ENCODE peak calls at places on chromosome 18, in seven cellular contexts. One of them, this sample, is unnamed.

GRCh38 chr18:77177009-77177408 is 44.4 kb upstream of the MBP start:
- ATAC-seq in HepG2: no peak
- ATAC-seq in K562: no peak
- ATAC-seq in upper lobe of left lung: peak
- ATAC-seq in GM12878: no peak
- ATAC-seq in GM23338: no peak
- ATAC-seq in HCT116: no peak
- ATAC-seq in this sample: no peak

GRCh38 chr18:24629926-24630325 is 169.5 kb downstream of the HRH4 start:
- ATAC-seq in HepG2: no peak
- ATAC-seq in K562: no peak
- ATAC-seq in upper lobe of left lung: no peak
- ATAC-seq in GM12878: no peak
- ATAC-seq in GM23338: no peak
- ATAC-seq in HCT116: no peak
- ATAC-seq in this sample: no peak

GRCh38 chr18:62187543-62188378 is 706 bp downstream of the RELCH start:
- ATAC-seq in HepG2: peak
- ATAC-seq in K562: peak
- ATAC-seq in upper lobe of left lung: peak
- ATAC-seq in GM12878: peak
- ATAC-seq in GM23338: peak
- ATAC-seq in HCT116: peak
- ATAC-seq in this sample: no peak

GRCh38 chr18:77114564-77115391 is 17.8 kb downstream of the MBP start:
- ATAC-seq in HepG2: peak
- ATAC-seq in K562: no peak
- ATAC-seq in upper lobe of left lung: peak
- ATAC-seq in GM12878: peak
- ATAC-seq in GM23338: no peak
- ATAC-seq in HCT116: no peak
- ATAC-seq in this sample: peak

GRCh38 chr18:24054130-24054529 is 39.6 kb downstream of the TTC39C start:
- ATAC-seq in HepG2: no peak
- ATAC-seq in K562: no peak
- ATAC-seq in upper lobe of left lung: no peak
- ATAC-seq in GM12878: peak
- ATAC-seq in GM23338: no peak
- ATAC-seq in HCT116: no peak
- ATAC-seq in this sample: no peak

GRCh38 chr18:60372598-60372997 is at the start of gene MC4R:
- ATAC-seq in HepG2: no peak
- ATAC-seq in K562: no peak
- ATAC-seq in upper lobe of left lung: peak
- ATAC-seq in GM12878: no peak
- ATAC-seq in GM23338: peak
- ATAC-seq in HCT116: peak
- ATAC-seq in this sample: peak

GRCh38 chr18:56953444-56953843 is 193.4 kb upstream of the BOD1L2 start:
- ATAC-seq in HepG2: no peak
- ATAC-seq in K562: no peak
- ATAC-seq in upper lobe of left lung: no peak
- ATAC-seq in GM12878: no peak
- ATAC-seq in GM23338: no peak
- ATAC-seq in HCT116: no peak
- ATAC-seq in this sample: no peak

GRCh38 chr18:49915352-49915751 is 102.0 kb upstream of the ACAA2 start:
- ATAC-seq in HepG2: peak
- ATAC-seq in K562: no peak
- ATAC-seq in upper lobe of left lung: no peak
- ATAC-seq in GM12878: no peak
- ATAC-seq in GM23338: no peak
- ATAC-seq in HCT116: no peak
- ATAC-seq in this sample: no peak

GRCh38 chr18:44098551-44099098 is 582.1 kb upstream of the SETBP1 start:
- ATAC-seq in HepG2: peak
- ATAC-seq in K562: no peak
- ATAC-seq in upper lobe of left lung: peak
- ATAC-seq in GM12878: peak
- ATAC-seq in GM23338: peak
- ATAC-seq in HCT116: no peak
- ATAC-seq in this sample: no peak

GRCh38 chr18:13239557-13239956 is 21.0 kb downstream of the LDLRAD4 start:
- ATAC-seq in HepG2: peak
- ATAC-seq in K562: no peak
- ATAC-seq in upper lobe of left lung: no peak
- ATAC-seq in GM12878: no peak
- ATAC-seq in GM23338: peak
- ATAC-seq in HCT116: no peak
- ATAC-seq in this sample: no peak

GRCh38 chr18:3209859-3210569 is 9.8 kb downstream of the MYOM1 start:
- ATAC-seq in HepG2: no peak
- ATAC-seq in K562: no peak
- ATAC-seq in upper lobe of left lung: no peak
- ATAC-seq in GM12878: peak
- ATAC-seq in GM23338: no peak
- ATAC-seq in HCT116: no peak
- ATAC-seq in this sample: no peak

GRCh38 chr18:44823782-44824181 is 143.1 kb downstream of the SETBP1 start:
- ATAC-seq in HepG2: no peak
- ATAC-seq in K562: no peak
- ATAC-seq in upper lobe of left lung: no peak
- ATAC-seq in GM12878: peak
- ATAC-seq in GM23338: no peak
- ATAC-seq in HCT116: no peak
- ATAC-seq in this sample: no peak

GRCh38 chr18:41771971-41772370 is 183.1 kb upstream of the PIK3C3 start:
- ATAC-seq in HepG2: no peak
- ATAC-seq in K562: no peak
- ATAC-seq in upper lobe of left lung: no peak
- ATAC-seq in GM12878: no peak
- ATAC-seq in GM23338: no peak
- ATAC-seq in HCT116: no peak
- ATAC-seq in this sample: no peak

GRCh38 chr18:32175265-32175664 is 14.6 kb upstream of the MEP1B start:
- ATAC-seq in HepG2: no peak
- ATAC-seq in K562: no peak
- ATAC-seq in upper lobe of left lung: no peak
- ATAC-seq in GM12878: no peak
- ATAC-seq in GM23338: no peak
- ATAC-seq in HCT116: no peak
- ATAC-seq in this sample: no peak

GRCh38 chr18:13435596-13436333 is 217.2 kb downstream of the LDLRAD4 start:
- ATAC-seq in HepG2: no peak
- ATAC-seq in K562: no peak
- ATAC-seq in upper lobe of left lung: peak
- ATAC-seq in GM12878: no peak
- ATAC-seq in GM23338: no peak
- ATAC-seq in HCT116: no peak
- ATAC-seq in this sample: peak

GRCh38 chr18:11955299-11956029 is 25.8 kb upstream of the IMPA2 start:
- ATAC-seq in HepG2: peak
- ATAC-seq in K562: peak
- ATAC-seq in upper lobe of left lung: peak
- ATAC-seq in GM12878: no peak
- ATAC-seq in GM23338: peak
- ATAC-seq in HCT116: no peak
- ATAC-seq in this sample: peak

GRCh38 chr18:79825913-79826312 is 28.2 kb downstream of the KCNG2 start:
- ATAC-seq in HepG2: no peak
- ATAC-seq in K562: no peak
- ATAC-seq in upper lobe of left lung: peak
- ATAC-seq in GM12878: no peak
- ATAC-seq in GM23338: no peak
- ATAC-seq in HCT116: no peak
- ATAC-seq in this sample: no peak

GRCh38 chr18:63681449-63682381 is 20.0 kb upstream of the SERPINB3 start:
- ATAC-seq in HepG2: peak
- ATAC-seq in K562: no peak
- ATAC-seq in upper lobe of left lung: no peak
- ATAC-seq in GM12878: no peak
- ATAC-seq in GM23338: no peak
- ATAC-seq in HCT116: no peak
- ATAC-seq in this sample: no peak

GRCh38 chr18:63679820-63680606 is 18.3 kb upstream of the SERPINB3 start:
- ATAC-seq in HepG2: no peak
- ATAC-seq in K562: no peak
- ATAC-seq in upper lobe of left lung: no peak
- ATAC-seq in GM12878: no peak
- ATAC-seq in GM23338: no peak
- ATAC-seq in HCT116: no peak
- ATAC-seq in this sample: no peak

GRCh38 chr18:63684718-63685117 is 18.0 kb upstream of the SERPINB11 start:
- ATAC-seq in HepG2: no peak
- ATAC-seq in K562: no peak
- ATAC-seq in upper lobe of left lung: no peak
- ATAC-seq in GM12878: no peak
- ATAC-seq in GM23338: no peak
- ATAC-seq in HCT116: no peak
- ATAC-seq in this sample: no peak

GRCh38 chr18:63683890-63684289 is 18.9 kb upstream of the SERPINB11 start:
- ATAC-seq in HepG2: no peak
- ATAC-seq in K562: no peak
- ATAC-seq in upper lobe of left lung: no peak
- ATAC-seq in GM12878: no peak
- ATAC-seq in GM23338: peak
- ATAC-seq in HCT116: no peak
- ATAC-seq in this sample: no peak

DNA sequence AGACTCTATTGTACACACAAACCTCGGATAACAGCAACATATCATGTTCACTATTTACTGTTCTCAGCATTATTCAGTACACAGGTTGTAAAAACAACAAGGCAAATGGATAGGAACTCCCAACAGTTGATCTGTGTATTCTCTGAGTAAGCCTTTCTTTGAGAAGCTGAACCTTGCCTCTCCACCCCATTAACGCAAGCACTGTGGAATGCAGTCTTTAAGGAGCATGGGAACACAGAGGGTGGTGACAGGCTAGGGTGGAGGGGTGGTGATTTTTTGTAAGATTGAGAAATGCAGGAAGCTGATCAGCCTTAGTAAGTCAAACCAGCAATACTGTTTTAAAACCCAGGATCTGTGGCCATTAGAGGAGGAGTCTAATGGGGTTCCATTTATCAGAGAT is 19.6 kb upstream of the SERPINB11 start:
- ATAC-seq in HepG2: no peak
- ATAC-seq in K562: no peak
- ATAC-seq in upper lobe of left lung: peak
- ATAC-seq in GM12878: no peak
- ATAC-seq in GM23338: peak
- ATAC-seq in HCT116: no peak
- ATAC-seq in this sample: peak
- TF ChIP-seq POLR2AphosphoS5 in HepG2: no peak
- TF ChIP-seq POLR2AphosphoS5 in K562: no peak
- TF ChIP-seq POLR2AphosphoS5 in upper lobe of left lung: no peak
- TF ChIP-seq POLR2AphosphoS5 in GM12878: no peak
- TF ChIP-seq POLR2AphosphoS5 in GM23338: no peak
- TF ChIP-seq POLR2AphosphoS5 in HCT116: no peak
- TF ChIP-seq POLR2AphosphoS5 in this sample: no peak

DNA sequence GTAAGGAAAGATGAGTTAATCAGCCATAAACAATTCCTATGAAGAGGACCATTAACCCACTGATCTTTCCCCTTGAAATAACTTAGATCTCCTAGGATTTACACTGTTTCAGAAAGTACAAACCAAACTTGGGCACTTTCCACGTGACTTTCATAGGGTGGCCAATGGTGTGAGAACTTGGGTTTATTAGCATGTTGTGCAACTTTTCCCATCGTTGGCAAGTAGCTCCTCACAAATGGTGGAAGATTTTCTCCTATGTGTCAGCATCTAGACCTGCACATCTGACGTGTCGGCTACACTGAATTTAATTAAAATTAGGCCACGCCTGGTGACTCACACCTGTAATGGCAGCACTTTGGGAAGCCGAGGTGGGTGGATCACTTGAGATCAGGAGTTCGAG is 116.3 kb downstream of the GALNT1 start:
- ATAC-seq in HepG2: no peak
- ATAC-seq in K562: no peak
- ATAC-seq in upper lobe of left lung: no peak
- ATAC-seq in GM12878: no peak
- ATAC-seq in GM23338: no peak
- ATAC-seq in HCT116: no peak
- ATAC-seq in this sample: no peak
- TF ChIP-seq POLR2AphosphoS5 in HepG2: no peak
- TF ChIP-seq POLR2AphosphoS5 in K562: no peak
- TF ChIP-seq POLR2AphosphoS5 in upper lobe of left lung: no peak
- TF ChIP-seq POLR2AphosphoS5 in GM12878: no peak
- TF ChIP-seq POLR2AphosphoS5 in GM23338: no peak
- TF ChIP-seq POLR2AphosphoS5 in HCT116: no peak
- TF ChIP-seq POLR2AphosphoS5 in this sample: no peak

DNA sequence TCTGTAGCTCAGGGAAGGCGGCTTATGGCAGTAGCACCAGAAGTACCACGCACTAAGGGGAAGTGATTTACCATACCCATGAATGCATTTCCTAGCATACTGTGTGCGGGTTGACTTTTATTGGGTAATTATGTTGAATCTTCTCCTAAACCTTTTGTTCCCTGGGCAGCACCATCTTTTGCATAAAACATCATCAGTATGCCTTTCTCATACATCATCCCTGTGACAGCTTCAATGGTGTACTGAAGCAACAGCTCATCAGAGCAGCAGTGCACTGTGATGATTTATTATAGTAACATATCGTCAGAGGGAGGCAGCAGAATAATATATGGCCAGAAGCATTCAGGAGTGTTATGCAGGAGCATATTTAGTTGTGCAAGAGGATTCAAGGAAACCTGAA is 204.9 kb downstream of the CDH7 start:
- ATAC-seq in HepG2: no peak
- ATAC-seq in K562: no peak
- ATAC-seq in upper lobe of left lung: no peak
- ATAC-seq in GM12878: no peak
- ATAC-seq in GM23338: no peak
- ATAC-seq in HCT116: no peak
- ATAC-seq in this sample: no peak
- TF ChIP-seq POLR2AphosphoS5 in HepG2: no peak
- TF ChIP-seq POLR2AphosphoS5 in K562: no peak
- TF ChIP-seq POLR2AphosphoS5 in upper lobe of left lung: no peak
- TF ChIP-seq POLR2AphosphoS5 in GM12878: no peak
- TF ChIP-seq POLR2AphosphoS5 in GM23338: no peak
- TF ChIP-seq POLR2AphosphoS5 in HCT116: no peak
- TF ChIP-seq POLR2AphosphoS5 in this sample: no peak

GRCh38 chr18:9612989-9613388 is 1.4 kb downstream of the PPP4R1 start:
- ATAC-seq in HepG2: no peak
- ATAC-seq in K562: no peak
- ATAC-seq in upper lobe of left lung: no peak
- ATAC-seq in GM12878: peak
- ATAC-seq in GM23338: no peak
- ATAC-seq in HCT116: no peak
- ATAC-seq in this sample: no peak

GRCh38 chr18:9614401-9615279 is at the start of gene PPP4R1:
- ATAC-seq in HepG2: peak
- ATAC-seq in K562: peak
- ATAC-seq in upper lobe of left lung: peak
- ATAC-seq in GM12878: peak
- ATAC-seq in GM23338: peak
- ATAC-seq in HCT116: peak
- ATAC-seq in this sample: peak

GRCh38 chr18:9612215-9612830 is 2.0 kb downstream of the PPP4R1 start:
- ATAC-seq in HepG2: peak
- ATAC-seq in K562: peak
- ATAC-seq in upper lobe of left lung: peak
- ATAC-seq in GM12878: peak
- ATAC-seq in GM23338: peak
- ATAC-seq in HCT116: peak
- ATAC-seq in this sample: no peak

GRCh38 chr18:9615280-9615797 is 980 bp upstream of the PPP4R1 start:
- ATAC-seq in HepG2: no peak
- ATAC-seq in K562: no peak
- ATAC-seq in upper lobe of left lung: no peak
- ATAC-seq in GM12878: no peak
- ATAC-seq in GM23338: no peak
- ATAC-seq in HCT116: no peak
- ATAC-seq in this sample: no peak

GRCh38 chr18:9613550-9614400 is 584 bp downstream of the PPP4R1 start:
- ATAC-seq in HepG2: peak
- ATAC-seq in K562: peak
- ATAC-seq in upper lobe of left lung: peak
- ATAC-seq in GM12878: peak
- ATAC-seq in GM23338: peak
- ATAC-seq in HCT116: peak
- ATAC-seq in this sample: peak
- TF ChIP-seq POLR2AphosphoS5 in HepG2: no peak
- TF ChIP-seq POLR2AphosphoS5 in K562: peak
- TF ChIP-seq POLR2AphosphoS5 in upper lobe of left lung: peak
- TF ChIP-seq POLR2AphosphoS5 in GM12878: peak
- TF ChIP-seq POLR2AphosphoS5 in GM23338: no peak
- TF ChIP-seq POLR2AphosphoS5 in HCT116: no peak
- TF ChIP-seq POLR2AphosphoS5 in this sample: no peak

This sample was measured in gastroesophageal sphincter.